ENCODE peak calls at places on chromosomes 1 and 21, in six cellular contexts. F is ovary, I is stomach, G is HepG2, H is suprapubic skin, X is A549. D is an unnamed sample.

GRCh38 chr1:154419620-154420020 is 14.5 kb downstream of the IL6R start:
- DNase-seq in F (peak; percentile 87), I (peak; percentile 92), G (peak; percentile 83), H (peak; percentile 94), X (peak; percentile 75), D (peak; percentile 98)

GRCh38 chr1:54885863-54886723 is 902 bp downstream of the DHCR24 start:
- DNase-seq in F (no peak), I (peak; percentile 66), G (peak; percentile 45), H (no peak), X (no peak), D (no peak)

GRCh38 chr1:223714849-223715709 is 2.7 kb downstream of the CAPN2 start:
- DNase-seq in F (peak; percentile 47), I (no peak), G (no peak), H (no peak), X (peak; percentile 64), D (no peak)

GRCh38 chr1:93496520-93496919 is 48.6 kb downstream of the FNBP1L start:
- DNase-seq in F (no peak), I (no peak), G (no peak), H (no peak), X (no peak), D (no peak)

GRCh38 chr1:55140546-55140983 is 74.6 kb downstream of the USP24 start:
- DNase-seq in F (peak; percentile 62), I (peak; percentile 56), G (peak; percentile 65), H (no peak), X (peak; percentile 75), D (peak; percentile 87)

GRCh38 chr1:76625887-76626286 is 241.4 kb upstream of the ST6GALNAC5 start:
- DNase-seq in F (no peak), I (no peak), G (no peak), H (no peak), X (no peak), D (no peak)

GRCh38 chr21:46667191-46667734 is 31.8 kb downstream of the PRMT2 start:
- DNase-seq in F (no peak), I (no peak), G (peak; percentile 16), H (no peak), X (peak; percentile 45), D (no peak)

GRCh38 chr1:193525411-193525810 is 339.0 kb upstream of the B3GALT2 start:
- DNase-seq in F (no peak), I (no peak), G (no peak), H (no peak), X (no peak), D (no peak)

GRCh38 chr1:215833936-215834729 is 267.0 kb downstream of the KCTD3 start:
- DNase-seq in F (no peak), I (no peak), G (no peak), H (no peak), X (no peak), D (no peak)

GRCh38 chr1:27878038-27878437 is 5.7 kb downstream of the THEMIS2 start:
- DNase-seq in F (no peak), I (no peak), G (no peak), H (no peak), X (no peak), D (peak; percentile 6)

GRCh38 chr1:151584278-151584677 is 27.6 kb upstream of the SNX27 start:
- DNase-seq in F (no peak), I (peak; percentile 35), G (no peak), H (no peak), X (no peak), D (no peak)

GRCh38 chr1:71804140-71804539 is 478.2 kb downstream of the NEGR1 start:
- DNase-seq in F (no peak), I (peak; percentile 26), G (no peak), H (no peak), X (no peak), D (no peak)

GRCh38 chr1:119347858-119348257 is 20.7 kb upstream of the HAO2 start:
- DNase-seq in F (no peak), I (no peak), G (no peak), H (no peak), X (no peak), D (no peak)

GRCh38 chr1:11098931-11099309 is 749 bp downstream of the EXOSC10 start:
- DNase-seq in F (no peak), I (no peak), G (no peak), H (no peak), X (no peak), D (no peak)

GRCh38 chr1:221620437-221621384 is 121.2 kb downstream of the DUSP10 start:
- DNase-seq in F (no peak), I (no peak), G (no peak), H (no peak), X (peak; percentile 58), D (no peak)

GRCh38 chr1:93824869-93825268 is 54.1 kb downstream of the DNTTIP2 start:
- DNase-seq in F (no peak), I (no peak), G (no peak), H (no peak), X (no peak), D (no peak)

GRCh38 chr1:41513388-41513745 is 28.9 kb upstream of the EDN2 start:
- DNase-seq in F (no peak), I (no peak), G (no peak), H (no peak), X (no peak), D (no peak)

GRCh38 chr21:33011462-33011861 is 14.3 kb upstream of the OLIG2 start:
- DNase-seq in F (no peak), I (no peak), G (peak; percentile 57), H (no peak), X (peak; percentile 76), D (no peak)

GRCh38 chr21:25809013-25809412 is 74.2 kb downstream of the GABPA start:
- DNase-seq in F (no peak), I (no peak), G (no peak), H (no peak), X (no peak), D (no peak)

GRCh38 chr1:240914506-240914905 is 302.6 kb upstream of the GREM2 start:
- DNase-seq in F (no peak), I (no peak), G (no peak), H (no peak), X (no peak), D (no peak)

GRCh38 chr1:25055045-25055780 is 125.1 kb upstream of the RUNX3 start:
- DNase-seq in F (no peak), I (no peak), G (no peak), H (no peak), X (no peak), D (no peak)

GRCh38 chr1:93619507-93620168 is 62.0 kb downstream of the BCAR3 start:
- DNase-seq in F (no peak), I (no peak), G (no peak), H (no peak), X (peak; percentile 41), D (no peak)

GRCh38 chr1:4118746-4119515 is 218.9 kb upstream of the C1orf174 start:
- DNase-seq in F (no peak), I (no peak), G (no peak), H (peak; percentile 30), X (no peak), D (peak; percentile 32)

GRCh38 chr1:161779393-161779792 is 13.3 kb downstream of the ATF6 start:
- DNase-seq in F (no peak), I (no peak), G (no peak), H (no peak), X (no peak), D (no peak)
- H3K27ac ChIP-seq in F (no peak overlapping the region), I (no peak overlapping the region), G (no peak overlapping the region), H (no peak overlapping the region), X (no peak overlapping the region), D (no peak overlapping the region)

GRCh38 chr1:115977481-115978258 is 1.4 kb downstream of the SLC22A15 start:
- DNase-seq in F (no peak), I (no peak), G (peak; percentile 49), H (peak; percentile 74), X (peak; percentile 49), D (no peak)

GRCh38 chr1:115975569-115976061 is 698 bp upstream of the SLC22A15 start:
- DNase-seq in F (no peak), I (no peak), G (no peak), H (no peak), X (no peak), D (no peak)

GRCh38 chr1:115978292-115978941 is 2.1 kb downstream of the SLC22A15 start:
- DNase-seq in F (no peak), I (no peak), G (no peak), H (no peak), X (no peak), D (no peak)

GRCh38 chr1:115976900-115977480 is 677 bp downstream of the SLC22A15 start:
- DNase-seq in F (no peak), I (no peak), G (no peak), H (no peak), X (no peak), D (no peak)

GRCh38 chr1:115976062-115976899 is at the start of gene SLC22A15:
- DNase-seq in F (peak; percentile 17), I (peak; percentile 69), G (no peak), H (peak; percentile 78), X (peak; percentile 44), D (peak; percentile 74)
- TF ChIP-seq EP300 in F (no peak), I (no peak), G (no peak), H (no peak), X (no peak), D (no peak)

DNA sequence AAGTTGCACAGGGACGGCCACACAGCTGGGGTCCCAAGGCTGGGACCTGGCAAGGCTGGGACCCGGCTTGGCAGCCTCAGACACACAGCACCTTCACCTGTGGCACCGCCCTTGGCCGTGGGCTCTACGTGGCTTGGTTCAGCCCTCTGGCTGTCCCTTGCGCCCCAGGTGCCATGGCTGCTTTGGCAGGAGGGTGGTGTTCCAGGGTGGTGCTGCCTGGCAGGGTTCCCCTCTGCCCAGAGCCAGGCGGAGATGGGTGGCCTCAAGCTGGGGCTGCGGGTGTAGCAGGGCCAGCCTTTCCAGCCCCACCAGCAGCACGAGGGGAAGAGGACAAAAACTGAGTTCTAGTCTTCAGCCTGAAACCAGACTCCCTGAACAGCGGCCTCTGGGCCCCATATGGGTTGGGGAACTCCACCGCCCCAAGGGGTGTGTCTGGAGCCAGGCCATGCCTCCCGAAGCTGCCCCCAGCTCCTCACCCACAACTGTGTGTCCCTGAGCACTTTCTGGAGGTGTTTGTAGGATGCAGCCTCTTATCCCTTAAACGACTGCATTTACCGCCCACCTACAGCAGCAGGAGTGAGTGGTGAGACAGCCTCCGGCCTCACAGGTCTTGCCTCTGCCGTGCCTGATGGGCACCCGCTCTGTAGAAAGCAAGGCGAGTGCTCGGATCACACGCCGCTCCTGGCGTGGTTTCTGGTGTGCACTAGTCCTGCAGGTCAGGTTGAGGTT is 92.3 kb downstream of the PDE9A start:
- DNase-seq in F (no peak), I (no peak), G (no peak), H (no peak), X (no peak), D (peak; percentile 61)
- H3K27ac ChIP-seq in F (no peak overlapping the region), I (no peak overlapping the region), G (no peak overlapping the region), H (peak overlapping the region; percentile 38), X (no peak overlapping the region), D (peak overlapping the region; percentile 84)

GRCh38 chr21:44816761-44817505 is 929 bp downstream of the SUMO3 start:
- DNase-seq in F (peak; percentile 36), I (no peak), G (no peak), H (no peak), X (no peak), D (peak; percentile 69)

GRCh38 chr21:44819283-44820243 is 1.7 kb upstream of the SUMO3 start:
- DNase-seq in F (no peak), I (no peak), G (no peak), H (no peak), X (no peak), D (peak; percentile 63)

GRCh38 chr21:44817506-44817880 is 369 bp downstream of the SUMO3 start:
- DNase-seq in F (peak; percentile 92), I (peak; percentile 94), G (peak; percentile 27), H (peak; percentile 94), X (peak; percentile 86), D (peak; percentile 97)

GRCh38 chr21:44818636-44819011 is 762 bp upstream of the SUMO3 start:
- DNase-seq in F (peak; percentile 30), I (no peak), G (no peak), H (no peak), X (no peak), D (peak; percentile 77)

GRCh38 chr21:44817914-44818635 is at the start of gene SUMO3:
- DNase-seq in F (peak; percentile 81), I (peak; percentile 86), G (peak; percentile 51), H (peak; percentile 82), X (peak; percentile 74), D (peak; percentile 92)
- TF ChIP-seq EP300 in F (no peak), I (no peak), G (no peak), H (no peak), X (no peak), D (no peak)

D was measured in sigmoid colon.